ENCODE peak calls at places on chromosomes 6 and 20, in six cellular contexts. J is stimulated activated naive CD8-positive, alpha-beta T cell treated with anti-CD3 and anti-CD28 coated beads, Interleukin-15, amount 100 ng/mL, for 72 hours; T is glutamatergic neuron; O is DMS153; G is amygdala; C is activated gamma-delta T cell treated with Interleukin-2 at 50 U/mL for 16 hours. M is an unnamed sample.

GRCh38 chr20:25100914-25101313 is 19.0 kb upstream of the VSX1 start:
- DNase-seq in T (no peak), G (no peak), J (no peak), O (no peak), C (no peak), M (no peak)

GRCh38 chr20:45892049-45892816 is 1.1 kb downstream of the CTSA start:
- DNase-seq in C (no peak), T (no peak), O (no peak), J (no peak), G (no peak), M (no peak)

GRCh38 chr20:4170621-4171537 is 155.5 kb upstream of the RNF24 start:
- DNase-seq in T (no peak), G (peak), J (no peak), O (no peak), C (no peak), M (no peak)

GRCh38 chr6:83086751-83087150 is 19.3 kb downstream of the DOP1A start:
- DNase-seq in T (no peak), O (no peak), G (no peak), C (no peak), J (no peak), M (no peak)

GRCh38 chr6:83853178-83853967 is at the start of gene RIPPLY2:
- DNase-seq in J (peak), G (no peak), O (peak), C (no peak), T (peak), M (peak)

GRCh38 chr6:162620067-162620466 is 107.5 kb downstream of the PRKN start:
- DNase-seq in C (no peak), T (no peak), G (no peak), J (no peak), O (no peak), M (no peak)

GRCh38 chr6:30743099-30744053 is 889 bp upstream of the FLOT1 start:
- DNase-seq in J (peak), C (no peak), T (peak), O (no peak), G (no peak), M (no peak)

GRCh38 chr20:41697861-41698559 is 79.8 kb upstream of the CHD6 start:
- DNase-seq in G (no peak), J (peak), C (peak), T (no peak), O (no peak), M (no peak)

GRCh38 chr20:2132461-2132901 is 30.9 kb downstream of the STK35 start:
- DNase-seq in C (no peak), O (no peak), T (no peak), J (no peak), G (no peak), M (no peak)

GRCh38 chr20:31523361-31524283 is 9.4 kb downstream of the HM13 start:
- DNase-seq in G (no peak), J (no peak), T (no peak), C (no peak), O (no peak), M (no peak)

GRCh38 chr20:59082981-59083380 is 40.4 kb upstream of the PRELID3B start:
- DNase-seq in J (no peak), T (no peak), O (no peak), C (no peak), G (no peak), M (no peak)

GRCh38 chr6:135880066-135880972 is 28.8 kb downstream of the PDE7B start:
- DNase-seq in J (peak), G (no peak), T (no peak), O (no peak), C (peak), M (no peak)

GRCh38 chr20:25399038-25399430 is 8.4 kb upstream of the ABHD12 start:
- DNase-seq in T (no peak), C (no peak), G (peak), O (peak), J (peak), M (no peak)

GRCh38 chr20:20375862-20376261 is 8.0 kb downstream of the INSM1 start:
- DNase-seq in O (peak), C (no peak), T (no peak), J (no peak), G (no peak), M (no peak)

GRCh38 chr6:3621411-3621810 is 130.1 kb downstream of the PXDC1 start:
- DNase-seq in G (no peak), O (no peak), T (no peak), J (no peak), C (no peak), M (no peak)

GRCh38 chr6:12058164-12058926 is 46.2 kb downstream of the HIVEP1 start:
- DNase-seq in C (no peak), G (no peak), O (no peak), J (no peak), T (no peak), M (no peak)

GRCh38 chr6:158819213-158819976 is at the start of gene EZR:
- DNase-seq in J (peak), C (peak), O (peak), T (peak), G (no peak), M (peak)

GRCh38 chr6:34383171-34383631 is 9.3 kb downstream of the NUDT3 start:
- DNase-seq in G (no peak), O (no peak), C (no peak), J (no peak), T (no peak), M (no peak)

GRCh38 chr6:110741517-110741916 is 73.8 kb downstream of the CDK19 start:
- DNase-seq in C (no peak), T (no peak), G (no peak), J (no peak), O (no peak), M (no peak)

GRCh38 chr6:16136086-16136485 is 7.2 kb downstream of the MYLIP start:
- DNase-seq in O (no peak), C (peak), J (no peak), G (no peak), T (no peak), M (no peak)

GRCh38 chr6:26309731-26310142 is 55.3 kb upstream of the BTN3A2 start:
- DNase-seq in T (no peak), G (no peak), C (no peak), J (no peak), O (no peak), M (no peak)

GRCh38 chr20:18504479-18505060 is 3.2 kb upstream of the SEC23B start:
- DNase-seq in J (no peak), C (no peak), O (no peak), T (no peak), G (no peak), M (no peak)

GRCh38 chr6:112571886-112572285 is 224.8 kb downstream of the RFPL4B start:
- DNase-seq in T (no peak), C (no peak), J (no peak), G (no peak), O (no peak), M (no peak)